ENCODE peak calls at places on chromosomes 12 and 14, in eight cellular contexts. One of them, this sample, is unnamed. For H3K9me3, the result is how much of the 10 kb centered on the place peaks cover.

GRCh38 chr12:26125451-26126339 is 858 bp upstream of the BHLHE41 start:
- DNase-seq in colonic mucosa: peak
- DNase-seq in adrenal gland: peak
- DNase-seq in HepG2: peak
- DNase-seq in SJSA1: peak
- DNase-seq in ovary: peak
- DNase-seq in pancreas: peak
- DNase-seq in astrocyte: peak
- DNase-seq in this sample: peak

GRCh38 chr14:89304972-89305703 is 111.9 kb downstream of the FOXN3 start:
- DNase-seq in colonic mucosa: no peak
- DNase-seq in adrenal gland: peak
- DNase-seq in HepG2: no peak
- DNase-seq in SJSA1: peak
- DNase-seq in ovary: peak
- DNase-seq in pancreas: no peak
- DNase-seq in astrocyte: peak
- DNase-seq in this sample: peak

GRCh38 chr14:100526632-100527031 is 60.6 kb downstream of the BEGAIN start:
- DNase-seq in colonic mucosa: peak
- DNase-seq in adrenal gland: no peak
- DNase-seq in HepG2: no peak
- DNase-seq in SJSA1: no peak
- DNase-seq in ovary: no peak
- DNase-seq in pancreas: no peak
- DNase-seq in astrocyte: no peak
- DNase-seq in this sample: no peak

GRCh38 chr12:40760821-40761220 is 68.6 kb downstream of the CNTN1 start:
- DNase-seq in colonic mucosa: no peak
- DNase-seq in adrenal gland: no peak
- DNase-seq in HepG2: no peak
- DNase-seq in SJSA1: no peak
- DNase-seq in ovary: no peak
- DNase-seq in pancreas: no peak
- DNase-seq in astrocyte: no peak
- DNase-seq in this sample: no peak

GRCh38 chr14:29927596-29928341 is at the start of gene PRKD1:
- DNase-seq in colonic mucosa: peak
- DNase-seq in adrenal gland: peak
- DNase-seq in HepG2: peak
- DNase-seq in SJSA1: peak
- DNase-seq in ovary: peak
- DNase-seq in pancreas: peak
- DNase-seq in astrocyte: peak
- DNase-seq in this sample: peak

GRCh38 chr14:99727096-99727870 is 43.2 kb downstream of the CYP46A1 start:
- DNase-seq in colonic mucosa: no peak
- DNase-seq in adrenal gland: no peak
- DNase-seq in HepG2: no peak
- DNase-seq in SJSA1: no peak
- DNase-seq in ovary: no peak
- DNase-seq in pancreas: no peak
- DNase-seq in astrocyte: no peak
- DNase-seq in this sample: no peak

GRCh38 chr14:76117789-76118188 is 33.9 kb upstream of the GPATCH2L start:
- DNase-seq in colonic mucosa: no peak
- DNase-seq in adrenal gland: no peak
- DNase-seq in HepG2: no peak
- DNase-seq in SJSA1: no peak
- DNase-seq in ovary: no peak
- DNase-seq in pancreas: no peak
- DNase-seq in astrocyte: no peak
- DNase-seq in this sample: no peak

GRCh38 chr14:97379091-97379531 is 581.9 kb downstream of the VRK1 start:
- DNase-seq in colonic mucosa: no peak
- DNase-seq in adrenal gland: no peak
- DNase-seq in HepG2: no peak
- DNase-seq in SJSA1: no peak
- DNase-seq in ovary: no peak
- DNase-seq in pancreas: no peak
- DNase-seq in astrocyte: no peak
- DNase-seq in this sample: no peak

GRCh38 chr12:31756977-31757420 is 28.2 kb upstream of the AMN1 start:
- DNase-seq in colonic mucosa: peak
- DNase-seq in adrenal gland: no peak
- DNase-seq in HepG2: peak
- DNase-seq in SJSA1: no peak
- DNase-seq in ovary: no peak
- DNase-seq in pancreas: no peak
- DNase-seq in astrocyte: peak
- DNase-seq in this sample: peak

GRCh38 chr14:101075801-101076413 is 172.4 kb upstream of the RTL1 start:
- DNase-seq in colonic mucosa: peak
- DNase-seq in adrenal gland: no peak
- DNase-seq in HepG2: no peak
- DNase-seq in SJSA1: no peak
- DNase-seq in ovary: no peak
- DNase-seq in pancreas: no peak
- DNase-seq in astrocyte: no peak
- DNase-seq in this sample: no peak

GRCh38 chr12:48489012-48489411 is 6.7 kb downstream of the C12orf54 start:
- DNase-seq in colonic mucosa: no peak
- DNase-seq in adrenal gland: no peak
- DNase-seq in HepG2: no peak
- DNase-seq in SJSA1: peak
- DNase-seq in ovary: no peak
- DNase-seq in pancreas: no peak
- DNase-seq in astrocyte: peak
- DNase-seq in this sample: no peak

GRCh38 chr12:88546851-88547250 is 33.4 kb downstream of the KITLG start:
- DNase-seq in colonic mucosa: no peak
- DNase-seq in adrenal gland: no peak
- DNase-seq in HepG2: no peak
- DNase-seq in SJSA1: no peak
- DNase-seq in ovary: no peak
- DNase-seq in pancreas: no peak
- DNase-seq in astrocyte: peak
- DNase-seq in this sample: peak

GRCh38 chr12:56864318-56864717 is 69.9 kb downstream of the SDR9C7 start:
- DNase-seq in colonic mucosa: no peak
- DNase-seq in adrenal gland: no peak
- DNase-seq in HepG2: no peak
- DNase-seq in SJSA1: no peak
- DNase-seq in ovary: no peak
- DNase-seq in pancreas: no peak
- DNase-seq in astrocyte: no peak
- DNase-seq in this sample: no peak

GRCh38 chr12:56862264-56862663 is 71.9 kb downstream of the SDR9C7 start:
- DNase-seq in colonic mucosa: no peak
- DNase-seq in adrenal gland: no peak
- DNase-seq in HepG2: no peak
- DNase-seq in SJSA1: no peak
- DNase-seq in ovary: no peak
- DNase-seq in pancreas: no peak
- DNase-seq in astrocyte: no peak
- DNase-seq in this sample: no peak

GRCh38 chr12:56867216-56867615 is 67.0 kb downstream of the SDR9C7 start:
- DNase-seq in colonic mucosa: no peak
- DNase-seq in adrenal gland: no peak
- DNase-seq in HepG2: no peak
- DNase-seq in SJSA1: no peak
- DNase-seq in ovary: no peak
- DNase-seq in pancreas: no peak
- DNase-seq in astrocyte: no peak
- DNase-seq in this sample: no peak

GRCh38 chr12:56863789-56864188 is 70.4 kb downstream of the SDR9C7 start:
- DNase-seq in colonic mucosa: no peak
- DNase-seq in adrenal gland: no peak
- DNase-seq in HepG2: no peak
- DNase-seq in SJSA1: no peak
- DNase-seq in ovary: no peak
- DNase-seq in pancreas: no peak
- DNase-seq in astrocyte: no peak
- DNase-seq in this sample: no peak

GRCh38 chr12:56866493-56866892 is 67.7 kb downstream of the SDR9C7 start:
- DNase-seq in colonic mucosa: no peak
- DNase-seq in adrenal gland: no peak
- DNase-seq in HepG2: no peak
- DNase-seq in SJSA1: no peak
- DNase-seq in ovary: no peak
- DNase-seq in pancreas: no peak
- DNase-seq in astrocyte: no peak
- DNase-seq in this sample: no peak
- H3K9me3 ChIP-seq in colonic mucosa: under half
- H3K9me3 ChIP-seq in adrenal gland: under half
- H3K9me3 ChIP-seq in HepG2: half or more
- H3K9me3 ChIP-seq in SJSA1: under half
- H3K9me3 ChIP-seq in ovary: under half
- H3K9me3 ChIP-seq in pancreas: under half
- H3K9me3 ChIP-seq in astrocyte: under half
- H3K9me3 ChIP-seq in this sample: under half

GRCh38 chr12:132940071-132940719 is 15.9 kb downstream of the ZNF605 start:
- DNase-seq in colonic mucosa: no peak
- DNase-seq in adrenal gland: no peak
- DNase-seq in HepG2: no peak
- DNase-seq in SJSA1: peak
- DNase-seq in ovary: no peak
- DNase-seq in pancreas: no peak
- DNase-seq in astrocyte: no peak
- DNase-seq in this sample: no peak

GRCh38 chr12:132941336-132941954 is 14.7 kb downstream of the ZNF605 start:
- DNase-seq in colonic mucosa: no peak
- DNase-seq in adrenal gland: no peak
- DNase-seq in HepG2: no peak
- DNase-seq in SJSA1: peak
- DNase-seq in ovary: no peak
- DNase-seq in pancreas: no peak
- DNase-seq in astrocyte: no peak
- DNase-seq in this sample: no peak

GRCh38 chr12:132937476-132937875 is 18.6 kb downstream of the ZNF605 start:
- DNase-seq in colonic mucosa: no peak
- DNase-seq in adrenal gland: no peak
- DNase-seq in HepG2: no peak
- DNase-seq in SJSA1: peak
- DNase-seq in ovary: no peak
- DNase-seq in pancreas: no peak
- DNase-seq in astrocyte: no peak
- DNase-seq in this sample: no peak

DNA sequence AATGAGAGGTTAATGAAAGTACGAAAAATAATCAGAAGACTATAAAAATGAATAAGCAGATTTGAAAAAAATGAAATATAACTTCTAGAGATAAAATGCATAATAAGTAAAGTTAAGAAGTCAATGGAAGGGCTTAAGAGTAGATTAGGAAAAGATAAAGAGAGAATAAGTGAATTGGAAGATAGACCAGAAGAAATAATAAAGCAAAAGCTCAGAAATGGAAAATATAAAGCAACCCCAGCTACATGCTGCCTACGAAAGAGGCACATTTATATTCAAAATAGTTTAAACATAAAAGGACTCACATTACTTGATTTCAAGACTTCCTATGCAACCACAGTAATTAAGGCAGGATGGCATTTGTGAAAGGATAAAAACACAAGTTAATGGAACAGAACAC is 19.9 kb downstream of the ZNF605 start:
- DNase-seq in colonic mucosa: no peak
- DNase-seq in adrenal gland: no peak
- DNase-seq in HepG2: no peak
- DNase-seq in SJSA1: no peak
- DNase-seq in ovary: no peak
- DNase-seq in pancreas: no peak
- DNase-seq in astrocyte: no peak
- DNase-seq in this sample: no peak
- H3K9me3 ChIP-seq in colonic mucosa: under half
- H3K9me3 ChIP-seq in adrenal gland: under half
- H3K9me3 ChIP-seq in HepG2: half or more
- H3K9me3 ChIP-seq in SJSA1: half or more
- H3K9me3 ChIP-seq in ovary: under half
- H3K9me3 ChIP-seq in pancreas: under half
- H3K9me3 ChIP-seq in astrocyte: under half
- H3K9me3 ChIP-seq in this sample: under half

GRCh38 chr14:68619805-68620574 is 172.9 kb downstream of the ZFP36L1 start:
- DNase-seq in colonic mucosa: peak
- DNase-seq in adrenal gland: peak
- DNase-seq in HepG2: peak
- DNase-seq in SJSA1: no peak
- DNase-seq in ovary: peak
- DNase-seq in pancreas: no peak
- DNase-seq in astrocyte: peak
- DNase-seq in this sample: peak
- H3K9me3 ChIP-seq in colonic mucosa: under half
- H3K9me3 ChIP-seq in adrenal gland: under half
- H3K9me3 ChIP-seq in HepG2: under half
- H3K9me3 ChIP-seq in SJSA1: under half
- H3K9me3 ChIP-seq in ovary: under half
- H3K9me3 ChIP-seq in pancreas: under half
- H3K9me3 ChIP-seq in astrocyte: under half
- H3K9me3 ChIP-seq in this sample: under half

GRCh38 chr14:72901361-72901760 is 7.5 kb upstream of the DPF3 start:
- DNase-seq in colonic mucosa: no peak
- DNase-seq in adrenal gland: no peak
- DNase-seq in HepG2: no peak
- DNase-seq in SJSA1: no peak
- DNase-seq in ovary: no peak
- DNase-seq in pancreas: no peak
- DNase-seq in astrocyte: no peak
- DNase-seq in this sample: no peak

GRCh38 chr14:72894323-72894622 is 372 bp upstream of the DPF3 start:
- DNase-seq in colonic mucosa: no peak
- DNase-seq in adrenal gland: no peak
- DNase-seq in HepG2: no peak
- DNase-seq in SJSA1: no peak
- DNase-seq in ovary: no peak
- DNase-seq in pancreas: no peak
- DNase-seq in astrocyte: no peak
- DNase-seq in this sample: peak

GRCh38 chr14:72902802-72903530 is 9.1 kb upstream of the DPF3 start:
- DNase-seq in colonic mucosa: no peak
- DNase-seq in adrenal gland: no peak
- DNase-seq in HepG2: no peak
- DNase-seq in SJSA1: no peak
- DNase-seq in ovary: no peak
- DNase-seq in pancreas: no peak
- DNase-seq in astrocyte: no peak
- DNase-seq in this sample: peak

GRCh38 chr14:72894623-72895378 is 900 bp upstream of the DPF3 start:
- DNase-seq in colonic mucosa: peak
- DNase-seq in adrenal gland: peak
- DNase-seq in HepG2: no peak
- DNase-seq in SJSA1: peak
- DNase-seq in ovary: no peak
- DNase-seq in pancreas: peak
- DNase-seq in astrocyte: no peak
- DNase-seq in this sample: peak

DNA sequence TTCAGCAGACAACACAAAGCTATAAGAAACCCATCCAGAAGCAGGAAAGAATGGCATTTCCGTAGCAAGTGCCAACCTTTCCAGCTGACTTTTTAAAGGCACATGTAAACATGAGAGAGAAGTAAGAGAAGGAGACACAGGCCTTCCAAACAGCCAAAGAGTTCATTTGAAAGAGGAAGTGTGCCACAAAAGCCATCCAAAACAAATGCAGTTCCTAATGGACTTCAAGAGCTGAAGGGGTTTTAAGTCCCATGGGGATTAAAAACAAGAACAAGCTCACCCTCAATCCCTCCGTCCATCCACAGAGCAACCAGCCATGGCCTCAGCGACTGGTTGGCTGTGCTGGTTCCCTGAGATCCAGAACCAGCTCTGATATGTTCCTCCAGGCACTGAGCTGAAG is 4.5 kb upstream of the DPF3 start:
- DNase-seq in colonic mucosa: no peak
- DNase-seq in adrenal gland: no peak
- DNase-seq in HepG2: no peak
- DNase-seq in SJSA1: no peak
- DNase-seq in ovary: no peak
- DNase-seq in pancreas: no peak
- DNase-seq in astrocyte: no peak
- DNase-seq in this sample: no peak
- H3K9me3 ChIP-seq in colonic mucosa: under half
- H3K9me3 ChIP-seq in adrenal gland: under half
- H3K9me3 ChIP-seq in HepG2: under half
- H3K9me3 ChIP-seq in SJSA1: under half
- H3K9me3 ChIP-seq in ovary: under half
- H3K9me3 ChIP-seq in pancreas: under half
- H3K9me3 ChIP-seq in astrocyte: under half
- H3K9me3 ChIP-seq in this sample: under half